ENCODE peak calls at places on chromosomes 12 and 14, in eight cellular contexts. G is cardiac muscle cell; U is CD8-positive, alpha-beta T cell; O is heart right ventricle; L is tibial artery; C is B cell; E is BJ; I is astrocyte of the cerebellum. N is an unnamed sample.
A peak's percentile ranks its signal among the peaks of the same experiment; 100 is the strongest.

GRCh38 chr12:110744176-110744575 is 1.5 kb upstream of the PPP1CC start:
- DNase-seq in G (no peak), U (peak; percentile 49), O (no peak), L (no peak), C (no peak), E (no peak), I (no peak), N (no peak)

GRCh38 chr12:32688786-32689185 is 9.7 kb downstream of the DNM1L start:
- DNase-seq in G (no peak), U (no peak), O (no peak), L (no peak), C (no peak), E (no peak), I (no peak), N (no peak)

GRCh38 chr12:111427417-111428074 is 21.8 kb downstream of the SH2B3 start:
- DNase-seq in G (no peak), U (no peak), O (no peak), L (no peak), C (no peak), E (no peak), I (no peak), N (peak; percentile 2)

GRCh38 chr14:104973215-104974145 is 4.7 kb downstream of the AHNAK2 start:
- DNase-seq in G (no peak), U (no peak), O (peak; percentile 73), L (peak; percentile 98), C (no peak), E (peak; percentile 80), I (peak; percentile 91), N (no peak)

GRCh38 chr14:96245710-96246534 is 10.1 kb upstream of the BDKRB1 start:
- DNase-seq in G (no peak), U (no peak), O (no peak), L (no peak), C (no peak), E (no peak), I (no peak), N (no peak)

GRCh38 chr12:113194971-113195391 is 9.5 kb downstream of the RITA1 start:
- DNase-seq in G (no peak), U (no peak), O (no peak), L (no peak), C (no peak), E (no peak), I (peak; percentile 58), N (no peak)

GRCh38 chr14:58151264-58151700 is 731 bp downstream of the ARMH4 start:
- DNase-seq in G (peak; percentile 49), U (no peak), O (no peak), L (no peak), C (peak; percentile 5), E (no peak), I (no peak), N (peak; percentile 11)

GRCh38 chr12:15209782-15210181 is 11.4 kb downstream of the RERG start:
- DNase-seq in G (no peak), U (no peak), O (no peak), L (no peak), C (no peak), E (no peak), I (peak; percentile 93), N (no peak)

GRCh38 chr14:67900188-67900587 is 80.6 kb downstream of the RAD51B start:
- DNase-seq in G (no peak), U (no peak), O (no peak), L (no peak), C (no peak), E (peak; percentile 9), I (no peak), N (no peak)

GRCh38 chr14:92619671-92620437 is 106.3 kb downstream of the RIN3 start:
- DNase-seq in G (no peak), U (no peak), O (no peak), L (no peak), C (no peak), E (peak; percentile 72), I (no peak), N (no peak)

GRCh38 chr14:105244334-105244733 is 4.0 kb upstream of the BTBD6 start:
- DNase-seq in G (no peak), U (no peak), O (no peak), L (no peak), C (no peak), E (no peak), I (no peak), N (no peak)

GRCh38 chr12:6285063-6285477 is 25.4 kb upstream of the PLEKHG6 start:
- DNase-seq in G (peak; percentile 81), U (peak; percentile 78), O (peak; percentile 47), L (no peak), C (peak; percentile 76), E (no peak), I (peak; percentile 52), N (peak; percentile 78)

GRCh38 chr12:93229494-93230310 is 148.0 kb upstream of the NUDT4 start:
- DNase-seq in G (no peak), U (no peak), O (no peak), L (no peak), C (no peak), E (peak; percentile 72), I (no peak), N (no peak)

GRCh38 chr12:1852076-1852475 is 31.7 kb downstream of the LRTM2 start:
- DNase-seq in G (no peak), U (no peak), O (no peak), L (no peak), C (no peak), E (no peak), I (no peak), N (no peak)
- TF ChIP-seq CTCF in G (no peak), U (no peak), O (no peak), L (no peak), C (no peak), E (no peak), I (no peak), N (no peak)

DNA sequence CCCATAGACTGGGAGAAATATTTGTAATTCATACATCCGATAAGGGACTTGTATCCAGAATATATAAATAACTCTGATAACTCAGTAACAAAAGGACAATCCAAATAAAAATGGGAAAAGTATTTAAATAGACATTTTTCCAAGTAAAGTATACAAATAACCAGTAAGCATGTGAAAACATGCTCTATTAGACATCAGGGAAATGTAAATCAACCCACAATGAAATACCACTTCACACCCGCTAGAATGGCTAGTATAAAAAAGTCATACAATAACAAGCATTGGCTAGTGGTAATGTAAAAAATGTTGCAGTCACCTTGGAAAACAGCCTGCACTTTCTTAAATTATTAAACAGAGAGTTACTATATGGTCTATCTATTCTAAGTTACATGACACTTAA is 650.7 kb downstream of the C12orf50 start:
- DNase-seq in G (no peak), U (no peak), O (no peak), L (no peak), C (no peak), E (no peak), I (no peak), N (no peak)
- TF ChIP-seq CTCF in G (no peak), U (no peak), O (no peak), L (no peak), C (no peak), E (no peak), I (no peak), N (no peak)

GRCh38 chr14:52694761-52695480 is 437 bp downstream of the ERO1A start:
- DNase-seq in G (peak; percentile 45), U (peak; percentile 76), O (peak; percentile 35), L (peak; percentile 74), C (peak; percentile 67), E (no peak), I (no peak), N (peak; percentile 21)

GRCh38 chr14:52693532-52693931 is 1.8 kb downstream of the ERO1A start:
- DNase-seq in G (no peak), U (no peak), O (no peak), L (no peak), C (no peak), E (no peak), I (no peak), N (no peak)

GRCh38 chr14:52692248-52692962 is 3.0 kb downstream of the ERO1A start:
- DNase-seq in G (no peak), U (no peak), O (no peak), L (no peak), C (no peak), E (no peak), I (no peak), N (no peak)

GRCh38 chr14:52693004-52693403 is 2.4 kb downstream of the ERO1A start:
- DNase-seq in G (no peak), U (no peak), O (no peak), L (no peak), C (no peak), E (no peak), I (no peak), N (no peak)

DNA sequence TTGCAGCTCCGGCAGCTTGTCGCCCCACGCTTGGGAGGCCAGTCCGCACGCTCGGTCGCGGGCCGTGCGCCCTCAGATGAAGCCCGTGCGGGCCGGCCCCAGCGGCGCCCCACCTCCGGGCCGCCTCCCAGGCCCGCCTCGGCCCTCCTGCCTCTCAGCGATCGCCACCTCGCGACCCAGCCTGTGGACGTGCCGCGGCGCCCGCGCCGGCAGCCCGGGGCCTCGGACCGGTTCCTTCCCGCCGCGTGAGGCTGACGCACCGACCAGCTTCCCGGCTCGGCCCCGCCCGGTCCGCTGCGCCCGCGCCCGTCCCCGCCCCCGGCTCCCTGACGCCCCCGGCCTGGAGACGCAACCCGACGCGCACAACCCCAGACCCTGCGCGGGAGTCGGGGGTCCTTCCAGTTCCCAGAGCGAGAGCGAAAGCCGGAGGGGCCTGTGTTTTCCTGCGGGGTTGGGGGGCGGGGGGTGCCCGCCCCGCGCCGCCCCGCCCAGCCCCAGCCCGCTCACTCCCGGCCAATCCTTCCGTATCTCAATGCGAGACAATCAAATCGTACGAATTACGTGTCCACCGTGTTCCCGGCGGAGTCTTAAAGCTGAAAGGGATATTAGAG is at the start of gene ERO1A:
- DNase-seq in G (peak; percentile 83), U (peak; percentile 75), O (peak; percentile 87), L (peak; percentile 95), C (peak; percentile 75), E (no peak), I (peak; percentile 35), N (peak; percentile 68)
- TF ChIP-seq CTCF in G (no peak), U (no peak), O (peak; percentile 27), L (no peak), C (no peak), E (no peak), I (no peak), N (no peak)

GRCh38 chr12:132268674-132269073 is 60.7 kb downstream of the GALNT9 start:
- DNase-seq in G (no peak), U (no peak), O (no peak), L (no peak), C (no peak), E (no peak), I (no peak), N (no peak)
- TF ChIP-seq CTCF in G (no peak), U (no peak), O (no peak), L (no peak), C (no peak), E (no peak), I (no peak), N (no peak)

GRCh38 chr12:82378997-82379396 is 20.7 kb downstream of the METTL25 start:
- DNase-seq in G (no peak), U (no peak), O (no peak), L (no peak), C (no peak), E (no peak), I (no peak), N (no peak)

GRCh38 chr12:82383930-82384513 is 25.7 kb downstream of the METTL25 start:
- DNase-seq in G (peak; percentile 29), U (no peak), O (no peak), L (no peak), C (no peak), E (no peak), I (peak; percentile 34), N (no peak)
- TF ChIP-seq CTCF in G (peak; percentile 64), U (no peak), O (peak; percentile 41), L (no peak), C (no peak), E (peak; percentile 49), I (peak; percentile 55), N (peak; percentile 20)

GRCh38 chr12:123973552-123974341 is 732 bp downstream of the ZNF664 start:
- DNase-seq in G (peak; percentile 73), U (peak; percentile 57), O (peak; percentile 70), L (peak; percentile 72), C (peak; percentile 53), E (no peak), I (no peak), N (peak; percentile 56)
- TF ChIP-seq CTCF in G (no peak), U (no peak), O (no peak), L (no peak), C (no peak), E (no peak), I (no peak), N (no peak)

N was measured in endothelial cell.